ENCODE peak calls at places on chromosome 7, in seven cellular contexts. G, F, L, C, P, T and X are unnamed samples.

GRCh38 chr7:102075126-102075525 is 211.5 kb upstream of the SH2B2 start:
- DNase-seq in L (no peak), P (no peak), F (no peak), C (no peak), T (no peak), G (no peak), X (no peak)

GRCh38 chr7:64559206-64559605 is 3.7 kb downstream of the ZNF680 start:
- DNase-seq in P (no peak), L (peak; percentile 57), C (peak; percentile 57), T (no peak), G (no peak), F (no peak), X (no peak)

GRCh38 chr7:113281223-113281622 is 162.9 kb upstream of the SMIM30 start:
- DNase-seq in C (no peak), G (no peak), P (no peak), T (no peak), L (no peak), F (no peak), X (no peak)

GRCh38 chr7:117158941-117159705 is 163.7 kb downstream of the WNT2 start:
- DNase-seq in P (no peak), F (no peak), G (no peak), L (no peak), C (peak; percentile 71), T (no peak), X (peak; percentile 38)

GRCh38 chr7:148135106-148135505 is 455.5 kb upstream of the C7orf33 start:
- DNase-seq in L (peak; percentile 1), C (no peak), T (no peak), G (no peak), F (no peak), P (no peak), X (peak; percentile 16)

GRCh38 chr7:70698219-70698832 is 433.6 kb upstream of the GALNT17 start:
- DNase-seq in G (no peak), C (peak; percentile 80), F (no peak), P (peak; percentile 52), L (peak; percentile 76), T (no peak), X (no peak)

GRCh38 chr7:122092964-122093797 is 50.9 kb downstream of the AASS start:
- DNase-seq in T (peak; percentile 53), F (peak; percentile 9), P (peak; percentile 72), C (peak; percentile 87), L (peak; percentile 80), G (peak; percentile 37), X (peak; percentile 44)

GRCh38 chr7:37150856-37151255 is 297.8 kb downstream of the ELMO1 start:
- DNase-seq in T (no peak), P (no peak), F (no peak), G (no peak), L (no peak), C (no peak), X (no peak)

GRCh38 chr7:16564909-16565426 is 38.3 kb downstream of the LRRC72 start:
- DNase-seq in C (peak; percentile 72), P (peak; percentile 16), F (no peak), G (peak; percentile 8), T (no peak), L (peak; percentile 57), X (peak; percentile 9)

GRCh38 chr7:78191475-78192079 is 393.0 kb downstream of the PHTF2 start:
- DNase-seq in C (no peak), G (no peak), P (no peak), T (no peak), F (peak; percentile 13), L (no peak), X (no peak)

GRCh38 chr7:47513741-47514241 is 68.1 kb downstream of the TNS3 start:
- DNase-seq in G (no peak), F (no peak), L (peak; percentile 73), T (no peak), C (peak; percentile 92), P (peak; percentile 62), X (no peak)

GRCh38 chr7:105429746-105430612 is 41.3 kb upstream of the SRPK2 start:
- DNase-seq in L (peak; percentile 62), F (no peak), G (no peak), P (no peak), T (no peak), C (peak; percentile 61), X (no peak)

GRCh38 chr7:135320277-135320676 is 86.6 kb downstream of the STRA8 start:
- DNase-seq in C (peak; percentile 90), T (peak; percentile 68), F (peak; percentile 85), P (peak; percentile 82), G (no peak), L (peak; percentile 82), X (peak; percentile 16)

GRCh38 chr7:54944179-54944578 is 74.6 kb upstream of the EGFR start:
- DNase-seq in G (no peak), P (peak; percentile 16), F (no peak), T (no peak), L (no peak), C (peak; percentile 25), X (no peak)

GRCh38 chr7:54940748-54941147 is 78.1 kb upstream of the EGFR start:
- DNase-seq in L (no peak), G (no peak), P (no peak), T (no peak), F (no peak), C (no peak), X (no peak)

GRCh38 chr7:54946764-54947163 is 72.1 kb upstream of the EGFR start:
- DNase-seq in C (no peak), F (no peak), P (no peak), G (no peak), L (no peak), T (no peak), X (no peak)

GRCh38 chr7:54947266-54947665 is 71.6 kb upstream of the EGFR start:
- DNase-seq in P (no peak), L (no peak), G (no peak), F (no peak), T (no peak), C (no peak), X (no peak)

GRCh38 chr7:54946271-54946670 is 72.5 kb upstream of the EGFR start:
- DNase-seq in G (no peak), C (no peak), F (no peak), P (no peak), L (no peak), T (no peak), X (no peak)
- H3K4me3 ChIP-seq in G (no peak overlapping the region), C (no peak overlapping the region), F (no peak overlapping the region), P (no peak overlapping the region), L (no peak overlapping the region), T (no peak overlapping the region), X (no peak overlapping the region)

DNA sequence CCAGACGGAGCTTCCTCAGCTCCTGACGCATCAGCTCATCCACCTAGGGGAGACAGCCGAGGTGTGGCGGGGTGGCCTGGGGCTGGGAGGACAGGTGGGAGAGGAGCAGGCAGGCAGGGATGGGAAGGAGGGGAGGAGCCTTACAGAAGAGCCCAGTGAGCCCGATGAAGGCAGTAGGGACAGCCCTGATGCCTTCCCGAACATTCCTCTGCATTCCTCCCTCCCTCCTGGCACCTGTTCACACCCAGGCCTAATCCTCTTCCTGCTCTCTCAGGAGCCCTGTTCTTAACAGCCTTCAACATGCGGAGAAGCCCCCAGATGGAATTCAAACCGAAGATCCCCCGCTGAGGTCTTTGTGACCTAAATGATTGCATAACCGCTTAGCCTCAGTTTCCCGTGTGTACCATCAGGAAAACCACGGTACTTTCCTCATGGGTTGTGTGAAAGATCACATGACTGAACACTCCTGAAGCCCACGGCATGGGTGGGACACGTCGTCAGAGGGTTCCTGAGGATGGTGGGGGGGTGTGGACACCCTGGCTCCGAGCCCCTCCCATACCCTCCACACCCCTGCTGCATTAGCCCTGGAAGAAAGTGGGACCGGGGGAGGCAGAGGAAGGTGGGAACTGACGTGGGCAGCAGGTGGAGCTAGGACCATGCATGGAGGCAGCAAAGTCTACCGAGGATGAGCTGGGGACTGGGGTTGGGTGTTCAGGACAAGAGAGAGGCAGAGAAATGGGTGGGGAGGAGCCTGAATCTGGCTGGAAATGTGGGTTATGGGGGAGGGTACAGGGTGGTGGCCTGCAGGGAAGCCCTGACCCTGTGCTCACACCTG is 8.8 kb upstream of the ASB10 start:
- DNase-seq in P (no peak), F (no peak), C (no peak), L (no peak), G (no peak), T (no peak), X (no peak)
- TF ChIP-seq CTCF in P (no peak), F (no peak), C (no peak), L (no peak), G (no peak), T (no peak), X (no peak)

GRCh38 chr7:74027683-74028320 is at the start of gene ELN:
- DNase-seq in G (no peak), F (peak; percentile 89), P (no peak), C (peak; percentile 94), L (peak; percentile 30), T (no peak), X (no peak)

GRCh38 chr7:74025745-74026144 is 2.2 kb upstream of the ELN start:
- DNase-seq in F (no peak), P (no peak), C (no peak), L (no peak), G (no peak), T (no peak), X (no peak)

GRCh38 chr7:74027124-74027682 is 770 bp upstream of the ELN start:
- DNase-seq in C (no peak), P (no peak), T (no peak), L (no peak), F (no peak), G (no peak), X (no peak)

GRCh38 chr7:74025146-74025545 is 2.8 kb upstream of the ELN start:
- DNase-seq in P (no peak), G (no peak), F (no peak), L (no peak), C (no peak), T (no peak), X (no peak)

GRCh38 chr7:74026406-74027123 is 1.4 kb upstream of the ELN start:
- DNase-seq in P (no peak), F (peak; percentile 85), C (peak; percentile 75), L (peak; percentile 44), G (no peak), T (peak; percentile 84), X (no peak)
- H3K4me3 ChIP-seq in P (no peak overlapping the region), F (no peak overlapping the region), C (no peak overlapping the region), L (no peak overlapping the region), G (no peak overlapping the region), T (no peak overlapping the region), X (no peak overlapping the region)

GRCh38 chr7:129993275-129993674 is 40.5 kb upstream of the UBE2H start:
- DNase-seq in L (peak; percentile 34), C (peak; percentile 16), T (no peak), P (no peak), G (no peak), F (no peak), X (no peak)
- TF ChIP-seq CTCF in L (no peak), C (no peak), T (no peak), P (no peak), G (no peak), F (peak; percentile 12), X (no peak)

DNA sequence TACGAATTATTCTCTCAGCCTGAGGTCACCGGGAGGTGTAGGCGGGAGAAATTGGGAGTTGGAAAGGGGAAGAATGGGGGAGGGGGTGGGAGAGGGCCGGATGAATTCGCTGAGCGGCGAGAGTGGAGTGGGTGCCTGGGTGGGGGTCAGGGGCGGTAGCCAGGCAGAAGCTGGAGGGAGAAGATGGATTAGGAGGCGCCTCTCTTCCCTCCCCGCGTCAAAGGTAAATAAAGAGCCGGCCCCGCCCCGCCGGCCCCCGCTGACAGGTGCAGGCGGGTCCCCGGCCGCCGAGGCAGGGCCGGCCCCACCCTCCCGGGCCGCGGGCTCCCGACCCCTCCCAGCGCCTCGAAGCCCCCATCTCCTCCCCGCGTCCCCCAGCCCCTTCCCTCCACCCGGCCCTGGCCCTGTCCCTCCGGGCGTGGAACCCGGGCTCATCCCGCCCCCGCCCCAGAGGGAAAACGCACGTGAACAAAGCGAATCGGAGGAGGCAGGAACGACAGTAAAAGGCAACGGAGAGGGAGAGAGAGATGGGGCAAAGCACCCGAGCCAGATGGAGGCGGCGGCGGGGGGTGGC is 874 bp downstream of the FAM131B start:
- DNase-seq in L (no peak), G (no peak), C (no peak), P (no peak), F (no peak), T (no peak), X (no peak)
- H3K4me3 ChIP-seq in L (peak overlapping the region; percentile 46), G (no peak overlapping the region), C (peak overlapping the region; percentile 67), P (peak overlapping the region; percentile 49), F (peak overlapping the region; percentile 50), T (peak overlapping the region; percentile 63), X (peak overlapping the region; percentile 65)